ENCODE peak calls at places on chromosomes 3 and 15, in four cellular contexts. One of them, this sample, is unnamed.

GRCh38 chr3:8324727-8325126 is 176.9 kb upstream of the LMCD1 start:
- DNase-seq in esophagus squamous epithelium: no peak
- DNase-seq in uterus: no peak
- DNase-seq in neural progenitor cell: peak; percentile 56
- DNase-seq in this sample: no peak

GRCh38 chr3:173709026-173709425 is 311.5 kb downstream of the NLGN1 start:
- DNase-seq in esophagus squamous epithelium: no peak
- DNase-seq in uterus: no peak
- DNase-seq in neural progenitor cell: no peak
- DNase-seq in this sample: no peak

GRCh38 chr15:77546870-77547269 is 85.8 kb downstream of the LINGO1 start:
- DNase-seq in esophagus squamous epithelium: no peak
- DNase-seq in uterus: no peak
- DNase-seq in neural progenitor cell: no peak
- DNase-seq in this sample: no peak

GRCh38 chr15:63999177-63999576 is 47.1 kb downstream of the DAPK2 start:
- DNase-seq in esophagus squamous epithelium: no peak
- DNase-seq in uterus: no peak
- DNase-seq in neural progenitor cell: no peak
- DNase-seq in this sample: no peak

GRCh38 chr3:64954995-64955636 is 267.3 kb upstream of the ADAMTS9 start:
- DNase-seq in esophagus squamous epithelium: no peak
- DNase-seq in uterus: peak; percentile 54
- DNase-seq in neural progenitor cell: no peak
- DNase-seq in this sample: peak; percentile 27

GRCh38 chr3:16300282-16300681 is 35.3 kb downstream of the OXNAD1 start:
- DNase-seq in esophagus squamous epithelium: no peak
- DNase-seq in uterus: no peak
- DNase-seq in neural progenitor cell: no peak
- DNase-seq in this sample: no peak

GRCh38 chr15:49155834-49156627 is 632 bp upstream of the COPS2 start:
- DNase-seq in esophagus squamous epithelium: no peak
- DNase-seq in uterus: no peak
- DNase-seq in neural progenitor cell: peak; percentile 42
- DNase-seq in this sample: no peak

GRCh38 chr3:170642882-170643601 is 57.2 kb upstream of the SLC7A14 start:
- DNase-seq in esophagus squamous epithelium: no peak
- DNase-seq in uterus: no peak
- DNase-seq in neural progenitor cell: no peak
- DNase-seq in this sample: no peak

GRCh38 chr15:59550961-59551360 is 60.6 kb upstream of the GCNT3 start:
- DNase-seq in esophagus squamous epithelium: no peak
- DNase-seq in uterus: no peak
- DNase-seq in neural progenitor cell: no peak
- DNase-seq in this sample: no peak

GRCh38 chr3:46705751-46706572 is 4.8 kb downstream of the TMIE start:
- DNase-seq in esophagus squamous epithelium: no peak
- DNase-seq in uterus: no peak
- DNase-seq in neural progenitor cell: no peak
- DNase-seq in this sample: peak; percentile 17

GRCh38 chr3:111278961-111279360 is 207.3 kb downstream of the NECTIN3 start:
- DNase-seq in esophagus squamous epithelium: no peak
- DNase-seq in uterus: no peak
- DNase-seq in neural progenitor cell: no peak
- DNase-seq in this sample: no peak

GRCh38 chr3:157865449-157865862 is 240.8 kb downstream of the SHOX2 start:
- DNase-seq in esophagus squamous epithelium: no peak
- DNase-seq in uterus: no peak
- DNase-seq in neural progenitor cell: peak; percentile 61
- DNase-seq in this sample: no peak

GRCh38 chr3:138007898-138008297 is 2.1 kb upstream of the CLDN18 start:
- DNase-seq in esophagus squamous epithelium: no peak
- DNase-seq in uterus: no peak
- DNase-seq in neural progenitor cell: no peak
- DNase-seq in this sample: no peak

GRCh38 chr3:120433662-120434331 is 17.0 kb downstream of the FSTL1 start:
- DNase-seq in esophagus squamous epithelium: no peak
- DNase-seq in uterus: no peak
- DNase-seq in neural progenitor cell: no peak
- DNase-seq in this sample: no peak
- H3K27ac ChIP-seq in esophagus squamous epithelium: peak overlapping the region; percentile 54
- H3K27ac ChIP-seq in uterus: no peak overlapping the region
- H3K27ac ChIP-seq in neural progenitor cell: no peak overlapping the region
- H3K27ac ChIP-seq in this sample: peak overlapping the region; percentile 35

DNA sequence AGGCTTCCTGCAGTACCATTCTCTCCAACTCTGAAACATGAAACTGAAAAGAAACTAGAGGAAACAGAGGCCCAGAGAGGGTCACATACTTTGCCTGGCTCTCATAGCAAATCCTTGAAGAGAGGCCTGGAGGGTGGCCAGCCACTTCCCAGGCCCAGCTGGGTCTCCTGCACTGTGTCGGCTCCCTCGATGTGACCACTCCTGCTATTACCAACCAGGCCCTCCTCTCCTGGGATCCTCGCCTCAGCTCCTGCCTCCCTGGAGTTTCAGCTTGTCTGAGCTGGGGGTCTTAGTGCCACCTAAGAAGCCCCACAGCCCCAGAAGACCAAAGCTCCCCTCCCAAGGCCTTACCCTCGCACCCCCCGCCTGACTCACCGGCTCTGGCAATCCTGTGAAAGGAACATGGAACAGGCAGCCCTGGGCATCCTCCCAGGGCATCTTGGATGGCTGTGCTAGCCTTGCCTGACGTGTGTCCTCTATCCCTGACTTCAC is 4.6 kb downstream of the LOXL1 start:
- DNase-seq in esophagus squamous epithelium: no peak
- DNase-seq in uterus: no peak
- DNase-seq in neural progenitor cell: no peak
- DNase-seq in this sample: peak; percentile 81
- H3K4me1 ChIP-seq in esophagus squamous epithelium: peaks cover 35% of the 10 kb centered on the region
- H3K4me1 ChIP-seq in uterus: no peaks in the 10 kb centered on the region
- H3K4me1 ChIP-seq in neural progenitor cell: peaks cover 25% of the 10 kb centered on the region
- H3K4me1 ChIP-seq in this sample: peaks cover 69% of the 10 kb centered on the region

GRCh38 chr15:33913459-33913858 is 54.8 kb upstream of the CHRM5 start:
- DNase-seq in esophagus squamous epithelium: no peak
- DNase-seq in uterus: no peak
- DNase-seq in neural progenitor cell: no peak
- DNase-seq in this sample: no peak
- H3K27ac ChIP-seq in esophagus squamous epithelium: no peak overlapping the region
- H3K27ac ChIP-seq in uterus: no peak overlapping the region
- H3K27ac ChIP-seq in neural progenitor cell: no peak overlapping the region
- H3K27ac ChIP-seq in this sample: no peak overlapping the region

DNA sequence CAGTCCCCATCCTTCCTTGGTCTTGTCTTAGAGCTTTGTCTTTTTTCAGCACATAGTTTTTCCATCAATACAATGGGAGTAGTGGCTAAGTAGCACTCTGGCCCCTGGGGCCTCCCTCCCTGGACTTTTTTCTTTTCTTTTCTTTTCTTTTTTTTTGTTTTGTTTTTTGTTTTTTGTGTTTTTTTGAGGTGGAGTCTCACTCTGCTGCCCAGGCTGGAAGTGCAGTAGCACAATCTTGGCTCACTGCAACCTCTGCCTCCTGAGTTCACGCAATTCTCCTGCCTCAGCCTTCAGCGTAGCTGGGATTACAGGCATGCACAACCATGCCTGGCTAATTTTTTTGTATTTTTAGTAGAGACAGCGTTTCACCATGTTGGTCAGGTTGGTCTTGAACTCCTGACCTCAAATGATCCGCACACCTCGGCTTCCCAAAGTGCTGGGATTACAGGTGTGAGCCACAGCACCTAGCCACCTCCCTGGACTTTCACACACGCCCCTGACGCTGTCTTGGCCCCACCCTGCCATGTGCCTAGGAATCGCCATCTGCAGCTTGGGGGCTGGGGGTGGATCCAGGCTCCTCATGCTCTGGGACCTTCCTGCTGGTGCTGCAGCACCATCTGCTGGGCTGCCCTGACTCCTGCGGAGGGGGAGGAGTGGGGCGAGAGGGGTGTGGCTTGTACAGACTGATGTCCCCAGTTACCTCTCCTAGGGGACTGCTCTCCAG is 2.8 kb downstream of the C15orf39 start:
- DNase-seq in esophagus squamous epithelium: peak; percentile 71
- DNase-seq in uterus: peak; percentile 92
- DNase-seq in neural progenitor cell: peak; percentile 94
- DNase-seq in this sample: peak; percentile 94
- H3K4me1 ChIP-seq in esophagus squamous epithelium: peaks cover 45% of the 10 kb centered on the region
- H3K4me1 ChIP-seq in uterus: peaks cover 12% of the 10 kb centered on the region
- H3K4me1 ChIP-seq in neural progenitor cell: peaks cover 19% of the 10 kb centered on the region
- H3K4me1 ChIP-seq in this sample: peaks cover 51% of the 10 kb centered on the region